ENCODE peak calls at places on chromosomes 13 and 19, in four cellular contexts. One of them, this sample, is unnamed. For H3K9me3, the result is how much of the 10 kb centered on the place peaks cover.

GRCh38 chr13:28638756-28639155 is 20.2 kb upstream of the POMP start:
- DNase-seq in breast epithelium: no peak
- DNase-seq in tibial nerve: no peak
- DNase-seq in astrocyte: no peak
- DNase-seq in this sample: no peak

GRCh38 chr19:42198676-42199439 is 18.6 kb downstream of the DEDD2 start:
- DNase-seq in breast epithelium: no peak
- DNase-seq in tibial nerve: no peak
- DNase-seq in astrocyte: no peak
- DNase-seq in this sample: no peak

GRCh38 chr13:45838171-45838745 is 13.3 kb downstream of the SIAH3 start:
- DNase-seq in breast epithelium: no peak
- DNase-seq in tibial nerve: no peak
- DNase-seq in astrocyte: no peak
- DNase-seq in this sample: no peak

GRCh38 chr13:21897140-21897539 is 226.3 kb downstream of the FGF9 start:
- DNase-seq in breast epithelium: no peak
- DNase-seq in tibial nerve: no peak
- DNase-seq in astrocyte: no peak
- DNase-seq in this sample: no peak

GRCh38 chr19:40632311-40633036 is 31.3 kb downstream of the LTBP4 start:
- DNase-seq in breast epithelium: no peak
- DNase-seq in tibial nerve: no peak
- DNase-seq in astrocyte: no peak
- DNase-seq in this sample: no peak

GRCh38 chr19:51754106-51754505 is 2.4 kb upstream of the FPR1 start:
- DNase-seq in breast epithelium: no peak
- DNase-seq in tibial nerve: peak
- DNase-seq in astrocyte: no peak
- DNase-seq in this sample: no peak

GRCh38 chr13:112244061-112244460 is 132.1 kb upstream of the SPACA7 start:
- DNase-seq in breast epithelium: no peak
- DNase-seq in tibial nerve: no peak
- DNase-seq in astrocyte: no peak
- DNase-seq in this sample: no peak

GRCh38 chr13:42559057-42559456 is 14.9 kb upstream of the TNFSF11 start:
- DNase-seq in breast epithelium: no peak
- DNase-seq in tibial nerve: no peak
- DNase-seq in astrocyte: no peak
- DNase-seq in this sample: no peak

GRCh38 chr19:21202865-21203494 is 61.1 kb downstream of the ZNF431 start:
- DNase-seq in breast epithelium: no peak
- DNase-seq in tibial nerve: peak
- DNase-seq in astrocyte: peak
- DNase-seq in this sample: peak

GRCh38 chr19:12617646-12618045 is 6.9 kb downstream of the ZNF791 start:
- DNase-seq in breast epithelium: no peak
- DNase-seq in tibial nerve: no peak
- DNase-seq in astrocyte: no peak
- DNase-seq in this sample: no peak

GRCh38 chr19:38592940-38593339 is 24.8 kb downstream of the MAP4K1 start:
- DNase-seq in breast epithelium: no peak
- DNase-seq in tibial nerve: no peak
- DNase-seq in astrocyte: no peak
- DNase-seq in this sample: no peak

GRCh38 chr19:29672933-29673336 is 7.7 kb downstream of the PLEKHF1 start:
- DNase-seq in breast epithelium: peak
- DNase-seq in tibial nerve: no peak
- DNase-seq in astrocyte: no peak
- DNase-seq in this sample: no peak

GRCh38 chr13:92896842-92897241 is 329.8 kb upstream of the GPC6 start:
- DNase-seq in breast epithelium: no peak
- DNase-seq in tibial nerve: no peak
- DNase-seq in astrocyte: peak
- DNase-seq in this sample: no peak

GRCh38 chr19:40688294-40688693 is 2.2 kb downstream of the NUMBL start:
- DNase-seq in breast epithelium: no peak
- DNase-seq in tibial nerve: no peak
- DNase-seq in astrocyte: no peak
- DNase-seq in this sample: no peak

GRCh38 chr19:27793128-27793643 is 1419.8 kb downstream of the UQCRFS1 start:
- DNase-seq in breast epithelium: peak
- DNase-seq in tibial nerve: peak
- DNase-seq in astrocyte: peak
- DNase-seq in this sample: peak

GRCh38 chr13:44810067-44810840 is 179.0 kb downstream of the NUFIP1 start:
- DNase-seq in breast epithelium: no peak
- DNase-seq in tibial nerve: peak
- DNase-seq in astrocyte: peak
- DNase-seq in this sample: peak

GRCh38 chr13:50125306-50125555 is 110.0 kb downstream of the KCNRG start:
- DNase-seq in breast epithelium: no peak
- DNase-seq in tibial nerve: no peak
- DNase-seq in astrocyte: no peak
- DNase-seq in this sample: no peak

GRCh38 chr13:27020415-27020814 is 151.2 kb downstream of the USP12 start:
- DNase-seq in breast epithelium: no peak
- DNase-seq in tibial nerve: no peak
- DNase-seq in astrocyte: no peak
- DNase-seq in this sample: no peak

GRCh38 chr13:101127741-101128353 is 288.5 kb downstream of the NALCN start:
- DNase-seq in breast epithelium: no peak
- DNase-seq in tibial nerve: peak
- DNase-seq in astrocyte: peak
- DNase-seq in this sample: peak

GRCh38 chr19:2607712-2608601 is 94.5 kb downstream of the GNG7 start:
- DNase-seq in breast epithelium: no peak
- DNase-seq in tibial nerve: no peak
- DNase-seq in astrocyte: no peak
- DNase-seq in this sample: no peak

GRCh38 chr19:32852216-32852615 is 17.4 kb downstream of the SLC7A9 start:
- DNase-seq in breast epithelium: no peak
- DNase-seq in tibial nerve: no peak
- DNase-seq in astrocyte: no peak
- DNase-seq in this sample: no peak

GRCh38 chr13:75621147-75621546 is 15.0 kb upstream of the LMO7 start:
- DNase-seq in breast epithelium: no peak
- DNase-seq in tibial nerve: no peak
- DNase-seq in astrocyte: peak
- DNase-seq in this sample: no peak

GRCh38 chr13:112270951-112271350 is 105.2 kb upstream of the SPACA7 start:
- DNase-seq in breast epithelium: no peak
- DNase-seq in tibial nerve: no peak
- DNase-seq in astrocyte: no peak
- DNase-seq in this sample: no peak

GRCh38 chr13:25819856-25820530 is 231.8 kb downstream of the SHISA2 start:
- DNase-seq in breast epithelium: no peak
- DNase-seq in tibial nerve: no peak
- DNase-seq in astrocyte: no peak
- DNase-seq in this sample: no peak

GRCh38 chr19:28426902-28427232 is 786.1 kb downstream of the UQCRFS1 start:
- DNase-seq in breast epithelium: no peak
- DNase-seq in tibial nerve: no peak
- DNase-seq in astrocyte: peak
- DNase-seq in this sample: no peak

GRCh38 chr13:72120632-72121031 is 253.6 kb upstream of the DACH1 start:
- DNase-seq in breast epithelium: no peak
- DNase-seq in tibial nerve: no peak
- DNase-seq in astrocyte: no peak
- DNase-seq in this sample: no peak

GRCh38 chr13:21297452-21297851 is 121.0 kb downstream of the MRPL57 start:
- DNase-seq in breast epithelium: no peak
- DNase-seq in tibial nerve: no peak
- DNase-seq in astrocyte: no peak
- DNase-seq in this sample: no peak

GRCh38 chr13:78881054-78881453 is 222.1 kb upstream of the OBI1 start:
- DNase-seq in breast epithelium: no peak
- DNase-seq in tibial nerve: no peak
- DNase-seq in astrocyte: no peak
- DNase-seq in this sample: no peak

GRCh38 chr13:41352935-41353801 is 42.1 kb downstream of the NAA16 start:
- DNase-seq in breast epithelium: no peak
- DNase-seq in tibial nerve: peak
- DNase-seq in astrocyte: peak
- DNase-seq in this sample: no peak

GRCh38 chr13:34201050-34201913 is 383.3 kb downstream of the RFC3 start:
- DNase-seq in breast epithelium: no peak
- DNase-seq in tibial nerve: no peak
- DNase-seq in astrocyte: peak
- DNase-seq in this sample: no peak
- H3K27ac ChIP-seq in breast epithelium: no peak
- H3K27ac ChIP-seq in tibial nerve: no peak
- H3K27ac ChIP-seq in astrocyte: no peak
- H3K27ac ChIP-seq in this sample: no peak

GRCh38 chr19:54534156-54534555 is 31.5 kb downstream of the LAIR2 start:
- DNase-seq in breast epithelium: no peak
- DNase-seq in tibial nerve: no peak
- DNase-seq in astrocyte: no peak
- DNase-seq in this sample: no peak
- H3K9me3 ChIP-seq in breast epithelium: under half
- H3K9me3 ChIP-seq in tibial nerve: under half
- H3K9me3 ChIP-seq in astrocyte: under half
- H3K9me3 ChIP-seq in this sample: under half

GRCh38 chr19:55674459-55674840 is 576 bp upstream of the EPN1 start:
- DNase-seq in breast epithelium: no peak
- DNase-seq in tibial nerve: no peak
- DNase-seq in astrocyte: no peak
- DNase-seq in this sample: no peak
- H3K27ac ChIP-seq in breast epithelium: peak
- H3K27ac ChIP-seq in tibial nerve: no peak
- H3K27ac ChIP-seq in astrocyte: no peak
- H3K27ac ChIP-seq in this sample: peak

GRCh38 chr19:15663245-15663644 is 9.6 kb upstream of the CYP4F12 start:
- DNase-seq in breast epithelium: no peak
- DNase-seq in tibial nerve: no peak
- DNase-seq in astrocyte: no peak
- DNase-seq in this sample: no peak
- H3K9me3 ChIP-seq in breast epithelium: under half
- H3K9me3 ChIP-seq in tibial nerve: under half
- H3K9me3 ChIP-seq in astrocyte: under half
- H3K9me3 ChIP-seq in this sample: under half

GRCh38 chr19:34711890-34712289 is 22.2 kb upstream of the ZNF181 start:
- DNase-seq in breast epithelium: no peak
- DNase-seq in tibial nerve: no peak
- DNase-seq in astrocyte: no peak
- DNase-seq in this sample: no peak

GRCh38 chr19:34713262-34713637 is 20.8 kb upstream of the ZNF181 start:
- DNase-seq in breast epithelium: no peak
- DNase-seq in tibial nerve: no peak
- DNase-seq in astrocyte: no peak
- DNase-seq in this sample: no peak

GRCh38 chr19:34712606-34713261 is 21.3 kb upstream of the ZNF181 start:
- DNase-seq in breast epithelium: no peak
- DNase-seq in tibial nerve: peak
- DNase-seq in astrocyte: peak
- DNase-seq in this sample: peak

DNA sequence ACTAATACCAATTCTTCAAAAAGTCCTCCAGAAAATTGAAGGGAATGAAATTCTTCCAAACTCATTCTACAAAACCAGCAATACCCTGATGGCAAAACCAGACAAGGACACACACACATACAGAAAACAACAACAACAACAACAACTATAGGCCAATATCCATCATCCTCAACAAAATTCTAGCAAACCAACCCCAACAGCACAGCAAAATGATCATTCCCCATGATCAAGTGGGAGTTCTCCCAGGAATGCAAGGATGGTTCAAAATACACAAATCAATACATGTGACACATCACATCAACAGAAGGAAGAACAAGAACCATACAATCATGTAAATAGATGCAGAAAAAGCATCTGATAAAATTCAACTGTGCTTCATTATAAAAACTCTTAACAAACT is 18.7 kb upstream of the ZNF181 start:
- DNase-seq in breast epithelium: no peak
- DNase-seq in tibial nerve: no peak
- DNase-seq in astrocyte: no peak
- DNase-seq in this sample: no peak
- H3K27ac ChIP-seq in breast epithelium: no peak
- H3K27ac ChIP-seq in tibial nerve: no peak
- H3K27ac ChIP-seq in astrocyte: no peak
- H3K27ac ChIP-seq in this sample: no peak